ENCODE peak calls at places on chromosomes 16 and 17, in six cellular contexts. E, D, O, W, L and S are unnamed samples.

GRCh38 chr16:86819523-86819887 is 241.2 kb downstream of the FOXL1 start:
- DNase-seq in E (no peak), D (no peak), O (no peak), W (no peak), L (no peak), S (no peak)

GRCh38 chr16:24646646-24646995 is 82.8 kb upstream of the TNRC6A start:
- DNase-seq in E (no peak), D (no peak), O (no peak), W (no peak), L (no peak), S (no peak)

GRCh38 chr16:73177896-73178295 is 130.0 kb upstream of the ZFHX3 start:
- DNase-seq in E (no peak), D (no peak), O (no peak), W (no peak), L (no peak), S (no peak)

GRCh38 chr16:56878455-56878854 is 13.4 kb downstream of the SLC12A3 start:
- DNase-seq in E (no peak), D (no peak), O (no peak), W (no peak), L (no peak), S (no peak)

GRCh38 chr16:10972956-10973464 is 28.6 kb downstream of the CLEC16A start:
- DNase-seq in E (no peak), D (no peak), O (no peak), W (no peak), L (no peak), S (no peak)

GRCh38 chr17:1485311-1485747 is 7.2 kb downstream of the MYO1C start:
- DNase-seq in E (peak), D (peak), O (peak), W (peak), L (no peak), S (no peak)

GRCh38 chr16:78146807-78147206 is 47.4 kb downstream of the WWOX start:
- DNase-seq in E (no peak), D (no peak), O (no peak), W (no peak), L (no peak), S (no peak)

GRCh38 chr17:79986441-79987186 is 49.1 kb downstream of the TBC1D16 start:
- DNase-seq in E (no peak), D (no peak), O (peak), W (no peak), L (no peak), S (no peak)

GRCh38 chr16:88468289-88469129 is 15.4 kb downstream of the ZFPM1 start:
- DNase-seq in E (no peak), D (peak), O (peak), W (peak), L (peak), S (peak)

GRCh38 chr16:47888142-47888541 is 267.7 kb downstream of the ABCC12 start:
- DNase-seq in E (peak), D (peak), O (peak), W (no peak), L (peak), S (peak)

GRCh38 chr17:66714046-66715023 is 120.6 kb upstream of the CACNG5 start:
- DNase-seq in E (no peak), D (no peak), O (no peak), W (no peak), L (no peak), S (no peak)

GRCh38 chr17:15649861-15650391 is 30.4 kb upstream of the FBXW10B start:
- DNase-seq in E (peak), D (no peak), O (no peak), W (peak), L (peak), S (peak)

GRCh38 chr16:82653550-82654511 is 27.1 kb downstream of the CDH13 start:
- DNase-seq in E (peak), D (no peak), O (peak), W (peak), L (peak), S (no peak)

GRCh38 chr16:734208-734980 is 6.4 kb downstream of the CIAO3 start:
- DNase-seq in E (no peak), D (no peak), O (no peak), W (no peak), L (no peak), S (no peak)

GRCh38 chr17:1029196-1029911 is 32.4 kb downstream of the TIMM22 start:
- DNase-seq in E (no peak), D (no peak), O (no peak), W (no peak), L (peak), S (no peak)

GRCh38 chr16:88454315-88455057 is 1.4 kb downstream of the ZFPM1 start:
- DNase-seq in E (no peak), D (peak), O (no peak), W (peak), L (peak), S (peak)

GRCh38 chr17:32275060-32276042 is 9.7 kb downstream of the RHBDL3 start:
- DNase-seq in E (peak), D (no peak), O (no peak), W (peak), L (peak), S (peak)

GRCh38 chr17:73633736-73634135 is 10.5 kb downstream of the SDK2 start:
- DNase-seq in E (no peak), D (no peak), O (no peak), W (no peak), L (no peak), S (no peak)

GRCh38 chr17:77375917-77376651 is 235.3 kb downstream of the SEC14L1 start:
- DNase-seq in E (peak), D (peak), O (no peak), W (no peak), L (peak), S (no peak)

GRCh38 chr17:52648995-52649394 is 490.5 kb upstream of the CA10 start:
- DNase-seq in E (peak), D (no peak), O (no peak), W (no peak), L (no peak), S (no peak)

GRCh38 chr17:4948997-4949320 is 629 bp upstream of the PFN1 start:
- DNase-seq in E (peak), D (peak), O (peak), W (peak), L (peak), S (peak)

GRCh38 chr17:48153711-48154642 is 46.4 kb downstream of the SNX11 start:
- DNase-seq in E (peak), D (peak), O (peak), W (peak), L (no peak), S (peak)

GRCh38 chr17:56675876-56676660 is 82.6 kb downstream of the NOG start:
- DNase-seq in E (no peak), D (no peak), O (no peak), W (no peak), L (no peak), S (no peak)

GRCh38 chr17:75950850-75951554 is 10.2 kb upstream of the FBF1 start:
- DNase-seq in E (no peak), D (no peak), O (no peak), W (peak), L (no peak), S (no peak)

GRCh38 chr16:67968440-67969285 is at the start of gene SLC12A4:
- DNase-seq in E (peak), D (peak), O (peak), W (peak), L (peak), S (peak)

GRCh38 chr16:75462804-75463203 is 1.7 kb downstream of the TMEM170A start:
- DNase-seq in E (no peak), D (no peak), O (no peak), W (no peak), L (no peak), S (no peak)

GRCh38 chr16:87318158-87318644 is 1.0 kb upstream of the C16orf95 start:
- DNase-seq in E (peak), D (no peak), O (peak), W (no peak), L (no peak), S (no peak)

GRCh38 chr16:17283022-17283421 is 187.7 kb downstream of the XYLT1 start:
- DNase-seq in E (no peak), D (no peak), O (no peak), W (no peak), L (no peak), S (no peak)

GRCh38 chr17:82050761-82051641 is 610 bp downstream of the RFNG start:
- DNase-seq in E (peak), D (no peak), O (no peak), W (no peak), L (no peak), S (no peak)

GRCh38 chr16:59274141-59274540 is 540.0 kb upstream of the GOT2 start:
- DNase-seq in E (no peak), D (no peak), O (no peak), W (no peak), L (no peak), S (no peak)

GRCh38 chr17:81426676-81427445 is 31.6 kb downstream of the BAHCC1 start:
- DNase-seq in E (no peak), D (no peak), O (no peak), W (no peak), L (no peak), S (no peak)

GRCh38 chr17:55089955-55090573 is 121.5 kb downstream of the STXBP4 start:
- DNase-seq in E (no peak), D (peak), O (peak), W (no peak), L (no peak), S (peak)

GRCh38 chr16:30668393-30668792 is 10.2 kb downstream of the FBRS start:
- DNase-seq in E (no peak), D (no peak), O (no peak), W (no peak), L (no peak), S (no peak)

GRCh38 chr17:13953871-13954270 is 115.4 kb upstream of the COX10 start:
- DNase-seq in E (no peak), D (no peak), O (no peak), W (no peak), L (no peak), S (no peak)

GRCh38 chr17:21089145-21089544 is 37.6 kb upstream of the DHRS7B start:
- DNase-seq in E (no peak), D (no peak), O (no peak), W (no peak), L (peak), S (no peak)

GRCh38 chr17:7262192-7263070 is at the start of gene CLDN7:
- DNase-seq in E (peak), D (peak), O (no peak), W (no peak), L (no peak), S (peak)

GRCh38 chr16:2514333-2515179 is 804 bp downstream of the ATP6V0C start:
- DNase-seq in E (peak), D (peak), O (no peak), W (no peak), L (no peak), S (no peak)

GRCh38 chr16:74936902-74937560 is 47.9 kb downstream of the WDR59 start:
- DNase-seq in E (peak), D (no peak), O (no peak), W (no peak), L (peak), S (no peak)

GRCh38 chr17:55453836-55454557 is 32.4 kb upstream of the MMD start:
- DNase-seq in E (no peak), D (no peak), O (no peak), W (no peak), L (no peak), S (no peak)

DNA sequence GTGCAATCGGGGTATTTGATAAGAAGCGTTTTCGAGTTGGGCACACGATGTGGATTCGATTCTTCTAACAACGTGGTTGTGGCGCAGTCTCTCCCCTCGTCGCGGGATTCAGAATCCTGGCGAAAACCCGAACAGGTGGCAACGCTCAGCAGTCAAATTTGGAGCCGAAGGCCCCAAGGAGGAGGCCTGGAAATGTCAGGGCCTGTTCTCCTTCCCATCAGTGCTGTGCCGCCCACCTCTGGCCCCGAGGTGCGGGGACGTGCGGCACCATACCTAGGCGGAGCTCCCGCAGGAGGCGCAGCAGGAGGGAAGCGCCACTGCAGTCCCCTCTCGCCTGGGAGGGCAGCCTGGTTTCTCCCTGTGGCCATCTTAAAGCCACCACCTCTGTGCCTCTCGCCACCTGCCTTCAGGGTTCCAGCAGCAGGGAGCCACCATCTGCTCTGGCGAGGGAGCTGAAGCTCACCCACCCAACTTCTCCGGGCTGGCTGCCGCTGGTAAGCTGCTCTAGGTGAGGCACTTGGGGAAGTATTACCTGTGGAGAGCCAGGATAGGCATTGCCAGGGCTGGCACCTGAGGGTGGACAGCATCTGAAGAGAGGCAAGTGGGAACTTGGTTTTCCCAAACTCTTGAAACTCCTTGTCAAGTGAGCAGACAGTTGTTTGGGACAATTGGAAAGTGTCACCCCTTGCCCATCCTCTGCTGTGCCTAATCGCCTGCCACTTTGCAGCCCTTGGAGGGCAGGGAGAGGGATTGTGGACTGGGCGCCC is 2.6 kb upstream of the AATF start:
- DNase-seq in E (no peak), D (peak), O (no peak), W (no peak), L (no peak), S (no peak)
- TF ChIP-seq EZH2 in E (peak), D (peak), O (no peak), W (peak), L (peak), S (no peak)

GRCh38 chr17:40451420-40451819 is 8.2 kb downstream of the IGFBP4 start:
- DNase-seq in E (peak), D (no peak), O (no peak), W (no peak), L (no peak), S (no peak)

GRCh38 chr17:40452074-40452787 is 9.0 kb downstream of the IGFBP4 start:
- DNase-seq in E (peak), D (no peak), O (no peak), W (no peak), L (no peak), S (no peak)

GRCh38 chr17:40448213-40448638 is 5.0 kb downstream of the IGFBP4 start:
- DNase-seq in E (no peak), D (no peak), O (peak), W (peak), L (no peak), S (no peak)

GRCh38 chr17:40448639-40449261 is 5.5 kb downstream of the IGFBP4 start:
- DNase-seq in E (peak), D (no peak), O (peak), W (peak), L (no peak), S (no peak)

GRCh38 chr17:40450175-40450574 is 6.9 kb downstream of the IGFBP4 start:
- DNase-seq in E (peak), D (peak), O (peak), W (peak), L (peak), S (peak)
- TF ChIP-seq CTCF in E (peak), D (peak), O (peak), W (peak), L (peak), S (peak)

DNA sequence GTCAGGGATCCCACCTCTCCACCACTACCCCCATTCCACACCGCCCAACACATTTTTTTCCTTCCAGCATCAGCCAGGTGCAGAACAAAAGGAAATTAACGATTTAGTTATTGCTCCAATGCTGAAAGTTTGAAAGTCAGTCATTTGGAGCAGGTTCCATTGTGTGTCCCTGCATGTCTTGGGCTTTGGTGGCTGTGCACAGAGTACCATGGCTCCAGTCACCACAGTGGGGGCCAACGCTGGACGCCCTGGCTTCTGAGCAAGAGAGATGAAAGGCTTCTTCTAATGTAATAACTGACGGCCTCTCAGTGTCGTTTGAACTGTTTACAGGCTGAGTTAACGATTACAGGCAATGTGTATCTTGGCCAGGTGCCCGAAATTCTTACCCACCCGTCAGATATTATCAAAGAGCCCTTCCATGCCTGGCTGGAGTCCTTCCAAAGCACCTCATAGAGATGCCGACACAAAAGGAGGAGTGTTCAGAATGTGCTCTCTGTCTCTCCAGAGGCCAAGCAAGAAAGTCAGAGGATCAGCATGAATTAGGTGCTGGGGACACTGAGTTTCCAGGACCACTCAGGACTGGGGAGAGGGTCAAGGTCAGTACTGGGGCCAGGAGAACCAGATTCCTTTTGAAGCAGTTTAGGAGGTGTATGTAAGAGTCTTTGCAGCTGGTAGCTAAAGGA is 25.9 kb downstream of the RNF43 start:
- DNase-seq in E (peak), D (no peak), O (peak), W (peak), L (peak), S (peak)
- H3K27ac ChIP-seq in E (peak), D (no peak), O (peak), W (no peak), L (no peak), S (no peak)

DNA sequence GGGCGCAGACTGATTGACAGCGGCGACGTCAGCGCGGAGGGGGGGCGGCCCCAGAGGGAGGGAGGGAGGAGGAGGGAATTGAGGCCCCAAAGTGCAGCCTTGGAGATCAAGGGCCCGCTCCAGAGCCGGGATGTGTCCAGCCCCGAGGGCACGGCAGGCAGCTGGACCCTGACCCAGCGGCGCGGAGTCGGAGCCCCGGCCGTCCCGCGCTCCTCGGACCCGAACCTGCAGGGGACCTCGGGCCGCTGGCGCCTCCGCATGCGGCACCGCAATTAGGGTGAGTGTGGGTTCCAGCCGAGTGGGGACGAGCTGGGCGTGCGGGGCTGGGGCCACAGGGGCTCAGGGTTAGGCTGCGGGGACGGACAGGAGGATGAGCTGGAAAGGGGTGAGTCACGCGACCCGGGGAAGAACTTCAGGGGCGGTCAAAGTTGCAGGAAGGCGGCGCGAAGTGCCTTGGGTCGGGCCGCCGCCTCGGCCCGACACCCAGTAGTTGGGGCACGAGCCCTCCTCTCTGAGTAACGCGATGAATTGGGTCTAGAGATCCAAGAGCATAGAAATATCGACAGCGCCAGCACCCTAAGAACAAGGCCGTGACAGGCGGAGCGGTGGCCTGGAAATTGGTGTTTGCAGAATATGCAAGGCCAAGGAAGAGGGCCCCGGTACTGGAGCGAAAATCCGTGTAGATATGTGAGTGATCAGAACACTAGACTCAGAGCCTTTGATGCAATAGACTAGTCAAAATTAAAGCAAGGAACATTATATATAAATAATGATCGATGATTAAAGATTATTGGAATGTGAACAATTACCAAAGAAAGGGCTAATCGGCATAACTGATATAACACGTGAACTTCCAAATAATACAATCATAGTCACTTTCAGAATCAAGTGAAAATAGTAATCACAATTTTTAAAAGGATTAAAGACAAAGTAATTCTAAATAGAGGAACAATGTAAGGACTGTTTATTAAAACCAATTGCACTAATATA is at the start of gene TBX4:
- DNase-seq in E (peak), D (peak), O (no peak), W (no peak), L (no peak), S (no peak)
- TF ChIP-seq EZH2 in E (no peak), D (peak), O (no peak), W (peak), L (peak), S (no peak)

GRCh38 chr17:72529386-72529785 is 408.6 kb downstream of the SOX9 start:
- DNase-seq in E (no peak), D (peak), O (no peak), W (no peak), L (no peak), S (no peak)
- TF ChIP-seq CTCF in E (no peak), D (peak), O (no peak), W (no peak), L (no peak), S (no peak)

DNA sequence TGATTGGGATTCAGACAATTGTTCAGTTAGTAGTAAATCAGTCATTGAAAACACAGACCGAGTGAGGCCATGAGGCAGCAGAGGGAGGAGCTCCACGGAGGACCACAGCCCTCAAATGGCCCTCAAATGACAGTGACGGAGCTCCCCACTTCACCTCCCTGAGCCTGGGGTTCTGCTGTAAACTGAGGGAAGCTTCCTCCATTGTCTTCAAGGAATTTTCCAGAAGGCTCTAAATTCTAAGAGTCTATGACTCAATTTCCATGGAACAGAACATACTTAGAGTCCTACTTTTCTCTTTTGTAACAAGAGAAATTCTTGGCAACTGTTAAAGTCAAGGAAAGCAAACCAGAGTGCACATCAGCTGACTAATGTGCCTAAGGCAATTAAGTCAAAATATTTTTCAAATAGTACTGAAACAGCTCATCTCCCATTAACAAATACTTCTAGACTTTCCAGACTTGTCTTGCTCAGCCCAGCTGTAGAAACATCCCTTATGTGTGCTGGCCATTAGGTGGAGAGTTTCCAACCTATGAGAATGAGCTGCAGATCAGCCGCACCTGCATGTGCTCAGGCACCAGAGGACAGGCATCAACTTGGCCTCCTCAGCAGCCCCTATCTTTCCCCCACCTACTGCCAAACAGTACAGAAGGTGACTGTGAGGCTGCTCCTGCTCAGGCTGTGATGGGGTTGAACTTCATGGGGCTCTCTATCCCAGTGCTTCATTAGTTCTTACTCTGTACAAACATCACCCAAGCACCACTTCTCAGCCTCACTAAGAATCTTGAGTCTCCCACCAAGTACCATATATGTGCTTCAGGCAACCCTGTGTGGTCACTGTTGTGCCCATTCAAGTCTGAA is 32.3 kb downstream of the TEX2 start:
- DNase-seq in E (peak), D (no peak), O (no peak), W (peak), L (peak), S (peak)
- H3K27ac ChIP-seq in E (peak), D (no peak), O (no peak), W (no peak), L (peak), S (no peak)